ENCODE peak calls at places on chromosome 18, in six cellular contexts. X is SK-N-SH, I is mesendoderm, Z is neural progenitor cell, C is HCT116, H is GM23248. U is an unnamed sample. For H3K36me3 and H3K79me2, the result is how much of the 10 kb centered on the place peaks cover.

GRCh38 chr18:12092398-12093229 is 1.0 kb upstream of the ANKRD62 start:
- DNase-seq in X (peak), Z (peak), C (peak), I (peak), H (no peak), U (peak)

GRCh38 chr18:10391506-10391905 is 62.9 kb upstream of the APCDD1 start:
- DNase-seq in X (no peak), H (no peak), Z (no peak), I (no peak), C (no peak), U (no peak)

GRCh38 chr18:10995576-10995975 is 153.8 kb downstream of the PIEZO2 start:
- DNase-seq in X (no peak), Z (no peak), C (no peak), I (no peak), H (no peak), U (no peak)

GRCh38 chr18:37156330-37156942 is 327.5 kb downstream of the KIAA1328 start:
- DNase-seq in X (no peak), C (no peak), I (no peak), Z (no peak), H (no peak), U (no peak)

GRCh38 chr18:3458952-3459853 is 9.2 kb downstream of the TGIF1 start:
- DNase-seq in X (no peak), C (no peak), I (no peak), H (peak), Z (no peak), U (peak)

GRCh38 chr18:74457743-74458465 is 796 bp upstream of the DIPK1C start:
- DNase-seq in C (no peak), Z (peak), X (no peak), I (no peak), H (no peak), U (no peak)

GRCh38 chr18:23336072-23336471 is 117.0 kb upstream of the RIOK3 start:
- DNase-seq in I (no peak), X (no peak), C (no peak), H (peak), Z (no peak), U (no peak)

GRCh38 chr18:46609048-46609447 is 48.0 kb downstream of the LOXHD1 start:
- DNase-seq in C (no peak), H (no peak), Z (no peak), I (no peak), X (no peak), U (no peak)

GRCh38 chr18:50473896-50474295 is 86.0 kb upstream of the MAPK4 start:
- DNase-seq in I (no peak), X (no peak), H (no peak), C (no peak), Z (no peak), U (no peak)

GRCh38 chr18:41144444-41144843 is 810.6 kb upstream of the PIK3C3 start:
- DNase-seq in C (no peak), Z (no peak), X (no peak), I (no peak), H (peak), U (no peak)

GRCh38 chr18:32804126-32804888 is 31.5 kb upstream of the KLHL14 start:
- DNase-seq in C (no peak), X (no peak), Z (peak), H (no peak), I (no peak), U (no peak)

GRCh38 chr18:59700535-59700967 is 3.3 kb upstream of the CCBE1 start:
- DNase-seq in C (no peak), I (no peak), H (no peak), Z (no peak), X (peak), U (no peak)

GRCh38 chr18:52340466-52341378 is 725 bp downstream of the DCC start:
- DNase-seq in X (no peak), C (no peak), Z (peak), H (no peak), I (no peak), U (no peak)

GRCh38 chr18:62659698-62660097 is 55.6 kb upstream of the PHLPP1 start:
- DNase-seq in X (no peak), Z (peak), C (no peak), I (peak), H (no peak), U (no peak)

GRCh38 chr18:35817604-35818352 is 154.7 kb upstream of the RMP24 start:
- DNase-seq in C (no peak), H (no peak), Z (no peak), I (no peak), X (peak), U (no peak)

GRCh38 chr18:26503382-26503781 is 45.0 kb downstream of the KCTD1 start:
- DNase-seq in H (no peak), I (no peak), X (peak), C (no peak), Z (no peak), U (no peak)

GRCh38 chr18:57737661-57738060 is 65.5 kb downstream of the ATP8B1 start:
- DNase-seq in H (peak), C (no peak), I (no peak), Z (no peak), X (no peak), U (peak)

GRCh38 chr18:68560128-68560527 is 154.8 kb downstream of the TMX3 start:
- DNase-seq in Z (no peak), X (no peak), C (no peak), H (no peak), I (no peak), U (peak)

GRCh38 chr18:41639218-41639617 is 315.8 kb upstream of the PIK3C3 start:
- DNase-seq in Z (no peak), C (no peak), H (no peak), X (no peak), I (no peak), U (no peak)

GRCh38 chr18:33804258-33804657 is 226.2 kb downstream of the ASXL3 start:
- DNase-seq in X (no peak), C (no peak), I (no peak), H (peak), Z (no peak), U (peak)

GRCh38 chr18:58416704-58417683 is 211.9 kb downstream of the ALPK2 start:
- DNase-seq in C (no peak), X (no peak), H (peak), I (no peak), Z (no peak), U (peak)

GRCh38 chr18:35289293-35290069 is 548 bp downstream of the ZSCAN30 start:
- DNase-seq in Z (peak), I (no peak), C (no peak), H (peak), X (peak), U (no peak)

GRCh38 chr18:23237524-23238151 is 102.4 kb downstream of the CABLES1 start:
- DNase-seq in I (peak), Z (peak), X (no peak), C (no peak), H (peak), U (no peak)

GRCh38 chr18:59358611-59359575 is at the start of gene LMAN1:
- DNase-seq in Z (peak), C (peak), X (peak), H (peak), I (peak), U (peak)

GRCh38 chr18:46716336-46716735 is 40.5 kb downstream of the ST8SIA5 start:
- DNase-seq in X (no peak), I (no peak), H (no peak), Z (no peak), C (no peak), U (no peak)

GRCh38 chr18:67268530-67268929 is 248.0 kb downstream of the DSEL start:
- DNase-seq in H (no peak), I (no peak), C (no peak), X (no peak), Z (no peak), U (no peak)

GRCh38 chr18:27094621-27095020 is 90.5 kb downstream of the CHST9 start:
- DNase-seq in Z (no peak), I (no peak), H (no peak), C (no peak), X (no peak), U (no peak)

DNA sequence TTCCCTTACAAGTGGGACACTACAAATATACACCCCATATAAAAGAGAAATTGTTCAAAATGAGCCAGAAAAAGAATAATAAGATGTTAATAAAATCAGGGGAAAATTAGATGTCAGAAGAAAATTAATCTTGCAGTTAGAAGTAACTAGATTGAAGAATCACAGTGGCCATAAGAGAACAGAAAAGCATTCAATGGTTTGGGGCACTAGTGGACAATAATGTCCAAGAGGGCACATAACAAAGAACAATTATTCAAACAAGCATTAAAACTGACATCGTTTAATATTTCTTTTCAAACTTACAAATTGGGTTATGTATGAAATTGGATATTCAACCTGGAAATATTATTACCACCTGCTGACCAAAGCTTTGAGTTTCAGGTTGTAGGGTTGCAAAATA is 12.9 kb downstream of the TCF4 start:
- DNase-seq in X (no peak), C (no peak), H (no peak), Z (no peak), I (no peak), U (no peak)
- H3K36me3 ChIP-seq in X (under half), C (under half), H (under half), Z (under half), I (under half), U (under half)

GRCh38 chr18:76430636-76431035 is 64.4 kb downstream of the ZNF516 start:
- DNase-seq in I (no peak), Z (no peak), H (peak), X (no peak), C (no peak), U (no peak)
- H3K9ac ChIP-seq in I (no peak), Z (no peak), H (no peak), X (no peak), C (no peak), U (no peak)

GRCh38 chr18:31677592-31677991 is 6.8 kb downstream of the B4GALT6 start:
- DNase-seq in C (no peak), I (no peak), X (no peak), H (no peak), Z (no peak), U (no peak)
- H3K79me2 ChIP-seq in C (under half), I (under half), X (under half), H (under half), Z (half or more), U (under half)

DNA sequence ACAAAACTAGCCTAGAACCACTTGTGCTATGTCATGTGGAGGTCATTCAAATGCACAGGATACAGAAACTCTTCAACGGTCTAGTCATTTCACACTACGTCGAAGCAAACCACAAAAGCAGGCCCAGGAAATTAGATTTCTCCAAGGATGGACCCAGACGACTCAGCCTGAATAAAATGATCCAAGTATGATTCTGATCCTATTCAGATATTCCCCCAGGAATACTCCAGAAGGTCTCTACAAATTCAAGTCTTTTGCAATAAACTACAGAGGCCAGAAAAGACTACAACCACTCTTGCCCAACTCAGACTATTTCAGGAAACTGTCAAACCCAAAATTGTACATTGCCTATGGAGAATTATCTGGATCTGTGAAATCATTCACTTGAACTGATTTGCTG is 422.5 kb downstream of the METTL4 start:
- DNase-seq in C (no peak), X (no peak), Z (no peak), H (no peak), I (no peak), U (no peak)
- H3K36me3 ChIP-seq in C (under half), X (under half), Z (under half), H (under half), I (under half), U (under half)

GRCh38 chr18:78976697-78977626 is 2.7 kb upstream of the SALL3 start:
- DNase-seq in Z (peak), I (peak), X (no peak), H (no peak), C (no peak), U (no peak)
- H3K9ac ChIP-seq in Z (no peak), I (peak), X (no peak), H (no peak), C (no peak), U (no peak)

DNA sequence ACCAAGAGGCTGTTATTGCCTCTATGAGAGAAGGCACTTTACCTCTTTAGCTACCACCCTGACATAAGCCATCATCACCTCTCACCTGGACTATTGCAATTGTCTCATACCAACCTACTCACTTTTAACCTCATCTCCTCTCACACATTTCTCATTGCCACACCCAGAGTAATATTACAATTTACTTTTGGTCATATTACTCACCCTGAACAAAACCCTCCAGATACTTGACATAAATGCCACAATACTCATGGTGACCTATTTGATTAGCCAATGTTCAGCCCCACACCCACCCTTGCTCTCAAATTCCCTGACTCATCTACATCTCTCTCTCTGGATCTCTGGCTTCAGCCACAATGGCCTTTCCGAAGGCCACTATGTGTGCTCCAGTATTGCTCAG is 90.9 kb upstream of the CDH7 start:
- DNase-seq in X (no peak), Z (no peak), I (no peak), C (no peak), H (no peak), U (peak)
- H3K79me2 ChIP-seq in X (under half), Z (under half), I (under half), C (under half), H (under half), U (under half)

DNA sequence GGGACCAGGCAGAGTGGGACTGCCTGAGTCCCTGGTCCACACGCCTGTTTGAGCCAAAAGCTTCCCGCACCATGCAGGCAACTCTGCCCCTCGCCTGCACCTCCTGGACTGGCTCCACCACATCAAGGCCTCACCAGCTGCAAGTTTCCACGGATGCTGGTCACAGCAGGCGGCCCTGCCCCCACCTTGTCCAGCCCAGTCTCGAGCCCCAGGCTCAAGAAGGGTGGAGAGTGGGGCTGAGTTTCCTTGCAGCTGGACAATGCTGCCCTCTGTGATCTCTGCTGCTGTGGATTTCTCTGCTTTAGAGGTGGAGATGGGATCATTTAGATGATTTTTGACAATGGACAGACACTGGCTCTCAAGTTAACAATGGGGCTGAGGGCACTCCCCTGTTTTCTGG is 74.9 kb downstream of the MTCL1 start:
- DNase-seq in I (no peak), C (no peak), Z (no peak), H (no peak), X (no peak), U (no peak)
- H3K36me3 ChIP-seq in I (under half), C (under half), Z (under half), H (under half), X (under half), U (under half)